ENCODE peak calls at places on chromosome 21, in six cellular contexts. One of them, this sample, is unnamed.

GRCh38 chr21:44736291-44737004 is 25.1 kb upstream of the TSPEAR start:
- DNase-seq in RWPE1: peak
- DNase-seq in HFF-Myc: no peak
- DNase-seq in GM12865: no peak
- DNase-seq in GM13977: no peak
- DNase-seq in transverse colon: peak
- DNase-seq in this sample: no peak

GRCh38 chr21:23452384-23453083 is 2154.7 kb downstream of the MRPL39 start:
- DNase-seq in RWPE1: no peak
- DNase-seq in HFF-Myc: no peak
- DNase-seq in GM12865: peak
- DNase-seq in GM13977: no peak
- DNase-seq in transverse colon: no peak
- DNase-seq in this sample: no peak

GRCh38 chr21:33817136-33817535 is 98.5 kb downstream of the ATP5PO start:
- DNase-seq in RWPE1: no peak
- DNase-seq in HFF-Myc: no peak
- DNase-seq in GM12865: no peak
- DNase-seq in GM13977: no peak
- DNase-seq in transverse colon: no peak
- DNase-seq in this sample: no peak

GRCh38 chr21:29025328-29025713 is 853 bp downstream of the USP16 start:
- DNase-seq in RWPE1: peak
- DNase-seq in HFF-Myc: no peak
- DNase-seq in GM12865: no peak
- DNase-seq in GM13977: no peak
- DNase-seq in transverse colon: no peak
- DNase-seq in this sample: no peak

GRCh38 chr21:18058731-18059398 is 185.8 kb upstream of the CHODL start:
- DNase-seq in RWPE1: no peak
- DNase-seq in HFF-Myc: no peak
- DNase-seq in GM12865: no peak
- DNase-seq in GM13977: no peak
- DNase-seq in transverse colon: no peak
- DNase-seq in this sample: no peak

GRCh38 chr21:28283652-28284490 is 708.8 kb downstream of the LTN1 start:
- DNase-seq in RWPE1: no peak
- DNase-seq in HFF-Myc: peak
- DNase-seq in GM12865: no peak
- DNase-seq in GM13977: no peak
- DNase-seq in transverse colon: no peak
- DNase-seq in this sample: no peak

GRCh38 chr21:36030581-36031189 is 29.6 kb downstream of the SETD4 start:
- DNase-seq in RWPE1: no peak
- DNase-seq in HFF-Myc: peak
- DNase-seq in GM12865: no peak
- DNase-seq in GM13977: no peak
- DNase-seq in transverse colon: no peak
- DNase-seq in this sample: no peak

GRCh38 chr21:29271927-29272333 is 26.8 kb upstream of the BACH1 start:
- DNase-seq in RWPE1: no peak
- DNase-seq in HFF-Myc: no peak
- DNase-seq in GM12865: no peak
- DNase-seq in GM13977: no peak
- DNase-seq in transverse colon: no peak
- DNase-seq in this sample: no peak

GRCh38 chr21:40165671-40166070 is 298.4 kb downstream of the PCP4 start:
- DNase-seq in RWPE1: no peak
- DNase-seq in HFF-Myc: no peak
- DNase-seq in GM12865: no peak
- DNase-seq in GM13977: no peak
- DNase-seq in transverse colon: no peak
- DNase-seq in this sample: no peak

GRCh38 chr21:28601708-28602107 is 391.0 kb downstream of the LTN1 start:
- DNase-seq in RWPE1: no peak
- DNase-seq in HFF-Myc: no peak
- DNase-seq in GM12865: no peak
- DNase-seq in GM13977: no peak
- DNase-seq in transverse colon: no peak
- DNase-seq in this sample: no peak

GRCh38 chr21:28742527-28742926 is 250.2 kb downstream of the LTN1 start:
- DNase-seq in RWPE1: peak
- DNase-seq in HFF-Myc: no peak
- DNase-seq in GM12865: no peak
- DNase-seq in GM13977: no peak
- DNase-seq in transverse colon: no peak
- DNase-seq in this sample: no peak

GRCh38 chr21:26554365-26554764 is 18.7 kb downstream of the CYYR1 start:
- DNase-seq in RWPE1: no peak
- DNase-seq in HFF-Myc: no peak
- DNase-seq in GM12865: no peak
- DNase-seq in GM13977: no peak
- DNase-seq in transverse colon: no peak
- DNase-seq in this sample: no peak

GRCh38 chr21:37636152-37636860 is 269.7 kb downstream of the DYRK1A start:
- DNase-seq in RWPE1: peak
- DNase-seq in HFF-Myc: no peak
- DNase-seq in GM12865: no peak
- DNase-seq in GM13977: no peak
- DNase-seq in transverse colon: no peak
- DNase-seq in this sample: no peak

GRCh38 chr21:20215959-20216358 is 782.2 kb upstream of the NCAM2 start:
- DNase-seq in RWPE1: no peak
- DNase-seq in HFF-Myc: no peak
- DNase-seq in GM12865: no peak
- DNase-seq in GM13977: no peak
- DNase-seq in transverse colon: no peak
- DNase-seq in this sample: no peak

GRCh38 chr21:30605968-30606367 is 5.1 kb downstream of the KRTAP22-1 start:
- DNase-seq in RWPE1: no peak
- DNase-seq in HFF-Myc: no peak
- DNase-seq in GM12865: no peak
- DNase-seq in GM13977: no peak
- DNase-seq in transverse colon: no peak
- DNase-seq in this sample: no peak

GRCh38 chr21:36790616-36791015 is 91.7 kb downstream of the SIM2 start:
- DNase-seq in RWPE1: no peak
- DNase-seq in HFF-Myc: no peak
- DNase-seq in GM12865: no peak
- DNase-seq in GM13977: no peak
- DNase-seq in transverse colon: no peak
- DNase-seq in this sample: no peak

GRCh38 chr21:43924421-43925095 is 59.5 kb downstream of the AGPAT3 start:
- DNase-seq in RWPE1: no peak
- DNase-seq in HFF-Myc: no peak
- DNase-seq in GM12865: no peak
- DNase-seq in GM13977: no peak
- DNase-seq in transverse colon: no peak
- DNase-seq in this sample: no peak

GRCh38 chr21:46077674-46078101 is 20.2 kb upstream of the COL6A2 start:
- DNase-seq in RWPE1: no peak
- DNase-seq in HFF-Myc: no peak
- DNase-seq in GM12865: no peak
- DNase-seq in GM13977: no peak
- DNase-seq in transverse colon: peak
- DNase-seq in this sample: no peak

GRCh38 chr21:44785620-44786344 is 15.8 kb downstream of the UBE2G2 start:
- DNase-seq in RWPE1: no peak
- DNase-seq in HFF-Myc: no peak
- DNase-seq in GM12865: no peak
- DNase-seq in GM13977: no peak
- DNase-seq in transverse colon: no peak
- DNase-seq in this sample: no peak

GRCh38 chr21:45506241-45506817 is 35.9 kb downstream of the SLC19A1 start:
- DNase-seq in RWPE1: no peak
- DNase-seq in HFF-Myc: no peak
- DNase-seq in GM12865: no peak
- DNase-seq in GM13977: no peak
- DNase-seq in transverse colon: no peak
- DNase-seq in this sample: no peak

GRCh38 chr21:18041012-18041411 is 203.6 kb upstream of the CHODL start:
- DNase-seq in RWPE1: no peak
- DNase-seq in HFF-Myc: no peak
- DNase-seq in GM12865: peak
- DNase-seq in GM13977: no peak
- DNase-seq in transverse colon: no peak
- DNase-seq in this sample: peak

GRCh38 chr21:43916691-43917514 is 51.9 kb downstream of the AGPAT3 start:
- DNase-seq in RWPE1: no peak
- DNase-seq in HFF-Myc: no peak
- DNase-seq in GM12865: peak
- DNase-seq in GM13977: peak
- DNase-seq in transverse colon: no peak
- DNase-seq in this sample: peak

GRCh38 chr21:29261555-29262540 is 36.9 kb upstream of the BACH1 start:
- DNase-seq in RWPE1: peak
- DNase-seq in HFF-Myc: no peak
- DNase-seq in GM12865: no peak
- DNase-seq in GM13977: no peak
- DNase-seq in transverse colon: no peak
- DNase-seq in this sample: no peak

GRCh38 chr21:43864313-43864805 is 664 bp upstream of the AGPAT3 start:
- DNase-seq in RWPE1: no peak
- DNase-seq in HFF-Myc: no peak
- DNase-seq in GM12865: peak
- DNase-seq in GM13977: peak
- DNase-seq in transverse colon: peak
- DNase-seq in this sample: peak

GRCh38 chr21:45413922-45414321 is 9.0 kb downstream of the COL18A1 start:
- DNase-seq in RWPE1: no peak
- DNase-seq in HFF-Myc: no peak
- DNase-seq in GM12865: no peak
- DNase-seq in GM13977: no peak
- DNase-seq in transverse colon: no peak
- DNase-seq in this sample: no peak

GRCh38 chr21:44484498-44485253 is 29.4 kb downstream of the LRRC3 start:
- DNase-seq in RWPE1: no peak
- DNase-seq in HFF-Myc: no peak
- DNase-seq in GM12865: no peak
- DNase-seq in GM13977: no peak
- DNase-seq in transverse colon: no peak
- DNase-seq in this sample: no peak

GRCh38 chr21:43355925-43356289 is 71.0 kb downstream of the SIK1 start:
- DNase-seq in RWPE1: no peak
- DNase-seq in HFF-Myc: no peak
- DNase-seq in GM12865: peak
- DNase-seq in GM13977: no peak
- DNase-seq in transverse colon: no peak
- DNase-seq in this sample: peak

GRCh38 chr21:37146320-37147225 is 73.5 kb downstream of the TTC3 start:
- DNase-seq in RWPE1: no peak
- DNase-seq in HFF-Myc: no peak
- DNase-seq in GM12865: peak
- DNase-seq in GM13977: no peak
- DNase-seq in transverse colon: no peak
- DNase-seq in this sample: peak

GRCh38 chr21:29656504-29657227 is 283.1 kb downstream of the GRIK1 start:
- DNase-seq in RWPE1: peak
- DNase-seq in HFF-Myc: peak
- DNase-seq in GM12865: peak
- DNase-seq in GM13977: no peak
- DNase-seq in transverse colon: no peak
- DNase-seq in this sample: no peak

GRCh38 chr21:41973861-41974751 is 20.3 kb upstream of the C2CD2 start:
- DNase-seq in RWPE1: no peak
- DNase-seq in HFF-Myc: no peak
- DNase-seq in GM12865: peak
- DNase-seq in GM13977: peak
- DNase-seq in transverse colon: no peak
- DNase-seq in this sample: peak
- TF ChIP-seq CTCF in RWPE1: no peak
- TF ChIP-seq CTCF in HFF-Myc: peak
- TF ChIP-seq CTCF in GM12865: no peak
- TF ChIP-seq CTCF in GM13977: peak
- TF ChIP-seq CTCF in transverse colon: peak
- TF ChIP-seq CTCF in this sample: no peak

GRCh38 chr21:32578107-32578691 is 7.1 kb downstream of the TCP10L start:
- DNase-seq in RWPE1: no peak
- DNase-seq in HFF-Myc: no peak
- DNase-seq in GM12865: no peak
- DNase-seq in GM13977: no peak
- DNase-seq in transverse colon: peak
- DNase-seq in this sample: no peak
- TF ChIP-seq CTCF in RWPE1: no peak
- TF ChIP-seq CTCF in HFF-Myc: peak
- TF ChIP-seq CTCF in GM12865: no peak
- TF ChIP-seq CTCF in GM13977: peak
- TF ChIP-seq CTCF in transverse colon: no peak
- TF ChIP-seq CTCF in this sample: peak

GRCh38 chr21:32167513-32167912 is 111.3 kb downstream of the MIS18A start:
- DNase-seq in RWPE1: no peak
- DNase-seq in HFF-Myc: no peak
- DNase-seq in GM12865: no peak
- DNase-seq in GM13977: no peak
- DNase-seq in transverse colon: no peak
- DNase-seq in this sample: no peak

DNA sequence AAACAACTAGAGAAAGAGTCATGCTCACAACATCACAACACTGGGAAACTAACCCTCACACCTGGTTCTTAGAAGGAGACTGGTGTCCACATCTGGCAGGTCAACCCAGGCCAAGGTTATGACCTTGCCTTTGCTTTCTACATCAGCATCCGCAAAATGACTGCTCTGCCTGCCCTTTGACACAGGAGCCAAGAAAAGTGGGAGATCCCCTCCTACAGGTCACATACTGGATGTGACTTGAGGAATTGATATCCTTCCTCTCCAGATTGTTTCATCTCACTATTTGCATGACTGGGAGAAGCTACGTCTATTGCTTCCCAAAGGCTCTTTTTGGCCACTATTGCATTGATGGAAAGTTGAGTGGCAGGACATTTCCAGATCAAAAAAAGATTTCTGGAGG is 115.5 kb downstream of the MIS18A start:
- DNase-seq in RWPE1: no peak
- DNase-seq in HFF-Myc: no peak
- DNase-seq in GM12865: no peak
- DNase-seq in GM13977: no peak
- DNase-seq in transverse colon: no peak
- DNase-seq in this sample: no peak
- TF ChIP-seq CTCF in RWPE1: no peak
- TF ChIP-seq CTCF in HFF-Myc: no peak
- TF ChIP-seq CTCF in GM12865: no peak
- TF ChIP-seq CTCF in GM13977: no peak
- TF ChIP-seq CTCF in transverse colon: no peak
- TF ChIP-seq CTCF in this sample: no peak

GRCh38 chr21:15520811-15521643 is 208.8 kb upstream of the USP25 start:
- DNase-seq in RWPE1: peak
- DNase-seq in HFF-Myc: no peak
- DNase-seq in GM12865: no peak
- DNase-seq in GM13977: no peak
- DNase-seq in transverse colon: no peak
- DNase-seq in this sample: no peak
- TF ChIP-seq CTCF in RWPE1: no peak
- TF ChIP-seq CTCF in HFF-Myc: peak
- TF ChIP-seq CTCF in GM12865: no peak
- TF ChIP-seq CTCF in GM13977: no peak
- TF ChIP-seq CTCF in transverse colon: no peak
- TF ChIP-seq CTCF in this sample: no peak

This sample was measured in GM20000.